ENCODE peak calls at places on chromosomes 3 and 15, in seven cellular contexts. S is Peyer's patch, D is NCI-H510A treated with DMSO at 0.1 percent for 48 hours, W is IMR-90, J is Panc1, F is kidney tubule cell, M is Daoy. G is an unnamed sample.

GRCh38 chr3:69082805-69083204 is 1.9 kb upstream of the ARL6IP5 start:
- DNase-seq in S (peak; percentile 77), D (no peak), W (peak; percentile 83), J (no peak), F (peak; percentile 84), M (peak; percentile 72), G (no peak)

GRCh38 chr15:79881254-79881653 is 15.6 kb downstream of the MTHFS start:
- DNase-seq in S (no peak), D (no peak), W (no peak), J (no peak), F (no peak), M (no peak), G (no peak)

GRCh38 chr3:139974809-139975425 is 39.9 kb downstream of the CLSTN2 start:
- DNase-seq in S (no peak), D (no peak), W (no peak), J (no peak), F (no peak), M (no peak), G (no peak)

GRCh38 chr3:186247821-186248814 is 113.9 kb downstream of the DGKG start:
- DNase-seq in S (no peak), D (no peak), W (peak; percentile 17), J (no peak), F (no peak), M (no peak), G (no peak)

GRCh38 chr3:166274342-166274741 is 437.1 kb upstream of the BCHE start:
- DNase-seq in S (no peak), D (no peak), W (peak; percentile 65), J (no peak), F (no peak), M (no peak), G (no peak)

GRCh38 chr3:112303811-112304325 is 9.9 kb upstream of the SLC9C1 start:
- DNase-seq in S (peak; percentile 36), D (no peak), W (peak; percentile 28), J (no peak), F (peak; percentile 26), M (no peak), G (no peak)

GRCh38 chr3:126051741-126052140 is 32.2 kb downstream of the SLC41A3 start:
- DNase-seq in S (no peak), D (no peak), W (no peak), J (no peak), F (no peak), M (no peak), G (no peak)

GRCh38 chr3:169280010-169280585 is 383.4 kb downstream of the MECOM start:
- DNase-seq in S (no peak), D (no peak), W (no peak), J (no peak), F (no peak), M (no peak), G (no peak)

GRCh38 chr15:92328207-92328606 is 65.5 kb upstream of the ST8SIA2 start:
- DNase-seq in S (no peak), D (peak; percentile 35), W (no peak), J (no peak), F (no peak), M (no peak), G (no peak)

GRCh38 chr15:90877315-90877714 is 7.0 kb upstream of the FES start:
- DNase-seq in S (no peak), D (no peak), W (no peak), J (no peak), F (no peak), M (no peak), G (no peak)

GRCh38 chr3:119538772-119539171 is 20.6 kb downstream of the CD80 start:
- DNase-seq in S (no peak), D (no peak), W (no peak), J (no peak), F (no peak), M (no peak), G (no peak)

GRCh38 chr3:67437090-67437489 is 217.3 kb downstream of the SUCLG2 start:
- DNase-seq in S (no peak), D (no peak), W (peak; percentile 25), J (no peak), F (no peak), M (no peak), G (no peak)

GRCh38 chr15:27121672-27122071 is 150.7 kb downstream of the GABRG3 start:
- DNase-seq in S (no peak), D (no peak), W (no peak), J (no peak), F (no peak), M (no peak), G (no peak)

GRCh38 chr3:17195192-17195611 is 310.4 kb downstream of the PLCL2 start:
- DNase-seq in S (peak; percentile 37), D (peak; percentile 2), W (peak; percentile 29), J (no peak), F (no peak), M (peak; percentile 56), G (no peak)

GRCh38 chr15:28021281-28022039 is 77.7 kb downstream of the OCA2 start:
- DNase-seq in S (no peak), D (peak; percentile 64), W (peak; percentile 48), J (no peak), F (peak; percentile 95), M (peak; percentile 62), G (peak; percentile 86)

GRCh38 chr3:175606650-175607318 is 747.6 kb downstream of the NAALADL2 start:
- DNase-seq in S (no peak), D (peak; percentile 32), W (peak; percentile 20), J (no peak), F (peak; percentile 56), M (no peak), G (peak; percentile 48)

GRCh38 chr3:152385761-152386160 is 117.0 kb downstream of the MBNL1 start:
- DNase-seq in S (no peak), D (no peak), W (peak; percentile 85), J (no peak), F (peak; percentile 87), M (no peak), G (no peak)

GRCh38 chr15:70250208-70251201 is 152.8 kb upstream of the TLE3 start:
- DNase-seq in S (no peak), D (no peak), W (no peak), J (no peak), F (no peak), M (no peak), G (no peak)

GRCh38 chr3:34005886-34006285 is 207.5 kb downstream of the PDCD6IP start:
- DNase-seq in S (no peak), D (no peak), W (peak; percentile 89), J (no peak), F (peak; percentile 70), M (no peak), G (no peak)

GRCh38 chr15:60787737-60788513 is 309.0 kb upstream of the ICE2 start:
- DNase-seq in S (no peak), D (no peak), W (no peak), J (no peak), F (no peak), M (no peak), G (no peak)

GRCh38 chr15:61030451-61030850 is 198.7 kb downstream of the RORA start:
- DNase-seq in S (no peak), D (no peak), W (peak; percentile 17), J (no peak), F (no peak), M (no peak), G (no peak)

GRCh38 chr3:64355473-64355872 is 130.2 kb upstream of the PRICKLE2 start:
- DNase-seq in S (no peak), D (no peak), W (peak; percentile 67), J (no peak), F (peak; percentile 80), M (peak; percentile 38), G (no peak)

GRCh38 chr3:45806072-45806471 is 9.7 kb upstream of the SLC6A20 start:
- DNase-seq in S (no peak), D (no peak), W (no peak), J (no peak), F (no peak), M (no peak), G (no peak)

GRCh38 chr3:76724075-76724474 is 315.8 kb upstream of the ROBO2 start:
- DNase-seq in S (no peak), D (no peak), W (no peak), J (no peak), F (no peak), M (no peak), G (no peak)

GRCh38 chr15:76187151-76187550 is 124.1 kb downstream of the ETFA start:
- DNase-seq in S (no peak), D (no peak), W (no peak), J (no peak), F (no peak), M (no peak), G (no peak)

GRCh38 chr15:74046275-74046674 is 36.1 kb downstream of the GOLGA6A start:
- DNase-seq in S (no peak), D (no peak), W (no peak), J (no peak), F (no peak), M (no peak), G (no peak)

GRCh38 chr3:41710646-41711388 is 251.1 kb downstream of the ULK4 start:
- DNase-seq in S (no peak), D (no peak), W (peak; percentile 83), J (no peak), F (peak; percentile 90), M (peak; percentile 33), G (no peak)

GRCh38 chr3:43870844-43871626 is 180.3 kb downstream of the ABHD5 start:
- DNase-seq in S (no peak), D (peak; percentile 8), W (no peak), J (no peak), F (peak; percentile 70), M (peak; percentile 21), G (no peak)

GRCh38 chr3:186057594-186057993 is 51.3 kb downstream of the ETV5 start:
- DNase-seq in S (no peak), D (no peak), W (peak; percentile 97), J (no peak), F (peak; percentile 33), M (peak; percentile 18), G (no peak)

GRCh38 chr3:185733980-185734724 is 90.7 kb downstream of the IGF2BP2 start:
- DNase-seq in S (peak; percentile 17), D (peak; percentile 65), W (peak; percentile 89), J (peak; percentile 81), F (peak; percentile 82), M (peak; percentile 84), G (peak; percentile 15)

GRCh38 chr3:181739628-181740027 is 27.9 kb downstream of the SOX2 start:
- DNase-seq in S (no peak), D (no peak), W (no peak), J (no peak), F (peak; percentile 41), M (peak; percentile 83), G (no peak)

GRCh38 chr15:75171408-75171807 is 30.3 kb upstream of the C15orf39 start:
- DNase-seq in S (no peak), D (no peak), W (peak; percentile 90), J (no peak), F (peak; percentile 87), M (peak; percentile 88), G (no peak)

GRCh38 chr3:47113669-47114365 is 50.1 kb downstream of the SETD2 start:
- DNase-seq in S (no peak), D (no peak), W (peak; percentile 92), J (no peak), F (peak; percentile 78), M (peak; percentile 40), G (no peak)

GRCh38 chr3:150062492-150062891 is 91.8 kb upstream of the PFN2 start:
- DNase-seq in S (no peak), D (no peak), W (peak; percentile 81), J (no peak), F (peak; percentile 15), M (peak; percentile 37), G (no peak)

GRCh38 chr3:194270627-194271458 is 80.3 kb downstream of the CPN2 start:
- DNase-seq in S (no peak), D (no peak), W (no peak), J (no peak), F (peak; percentile 69), M (peak; percentile 84), G (no peak)

G was measured in NCI-H748 treated with DMSO at 0.1 percent for 48 hours.